ENCODE peak calls at places on chromosomes 4 and X, in eight cellular contexts. E, B, J, W, I, F, H and Q are unnamed samples. For H3K36me3, the result is how much of the 10 kb centered on the place peaks cover.

GRCh38 chrX:111270339-111270738 is at the start of gene CAPN6:
- DNase-seq in J (peak), W (peak), F (peak), E (no peak), H (no peak), I (no peak), B (no peak), Q (no peak)

GRCh38 chrX:119539872-119540271 is 25.3 kb downstream of the STEEP1 start:
- DNase-seq in F (no peak), J (no peak), H (no peak), B (no peak), I (no peak), E (no peak), W (no peak), Q (no peak)

GRCh38 chr4:187209921-187210613 is 486.4 kb upstream of the FAT1 start:
- DNase-seq in I (peak), F (peak), E (no peak), B (no peak), J (no peak), W (peak), H (no peak), Q (no peak)

GRCh38 chrX:371907-372306 is 14.8 kb downstream of the PPP2R3B start:
- DNase-seq in I (no peak), F (no peak), H (no peak), B (no peak), J (no peak), W (no peak), E (no peak), Q (peak)

GRCh38 chr4:95949136-95949765 is 109.4 kb downstream of the PDHA2 start:
- DNase-seq in E (no peak), B (no peak), W (peak), J (no peak), F (no peak), I (no peak), H (no peak), Q (no peak)

GRCh38 chr4:141275834-141276233 is 55.1 kb downstream of the ZNF330 start:
- DNase-seq in E (no peak), W (peak), B (no peak), F (peak), H (no peak), J (no peak), I (no peak), Q (no peak)

GRCh38 chr4:165381821-165382373 is 3.1 kb downstream of the CPE start:
- DNase-seq in I (no peak), J (no peak), F (no peak), H (no peak), B (no peak), E (no peak), W (no peak), Q (no peak)

GRCh38 chrX:151754042-151754419 is 19.5 kb downstream of the CNGA2 start:
- DNase-seq in J (no peak), I (no peak), W (no peak), E (no peak), B (no peak), F (peak), H (no peak), Q (no peak)

GRCh38 chr4:6689506-6689960 is 4.1 kb upstream of the S100P start:
- DNase-seq in W (no peak), E (no peak), J (peak), H (no peak), I (no peak), B (no peak), F (no peak), Q (no peak)

GRCh38 chr4:3299122-3299521 is 6.3 kb downstream of the RGS12 start:
- DNase-seq in E (no peak), W (no peak), F (no peak), I (peak), H (no peak), J (peak), B (no peak), Q (no peak)

GRCh38 chr4:112916868-112917267 is 132.6 kb upstream of the ANK2 start:
- DNase-seq in J (no peak), H (no peak), W (peak), I (no peak), F (peak), E (no peak), B (no peak), Q (no peak)

GRCh38 chrX:38232287-38232686 is 11.6 kb upstream of the SRPX start:
- DNase-seq in W (peak), E (no peak), I (no peak), B (no peak), F (peak), J (no peak), H (no peak), Q (no peak)

GRCh38 chr4:8542776-8543525 is 37.2 kb upstream of the GPR78 start:
- DNase-seq in J (no peak), B (no peak), I (no peak), E (no peak), F (peak), H (no peak), W (no peak), Q (no peak)

GRCh38 chr4:100742045-100742444 is 224.2 kb upstream of the EMCN start:
- DNase-seq in B (peak), E (no peak), W (peak), J (no peak), H (no peak), I (no peak), F (peak), Q (no peak)

GRCh38 chrX:39176105-39176504 is 374.8 kb downstream of the MID1IP1 start:
- DNase-seq in H (no peak), I (no peak), F (no peak), J (no peak), W (no peak), E (no peak), B (no peak), Q (no peak)

GRCh38 chr4:152485726-152486276 is 50.1 kb downstream of the FBXW7 start:
- DNase-seq in E (peak), B (no peak), H (no peak), I (no peak), W (peak), F (peak), J (peak), Q (no peak)
- H3K27ac ChIP-seq in E (no peak), B (peak), H (no peak), I (no peak), W (peak), F (peak), J (peak), Q (no peak)

DNA sequence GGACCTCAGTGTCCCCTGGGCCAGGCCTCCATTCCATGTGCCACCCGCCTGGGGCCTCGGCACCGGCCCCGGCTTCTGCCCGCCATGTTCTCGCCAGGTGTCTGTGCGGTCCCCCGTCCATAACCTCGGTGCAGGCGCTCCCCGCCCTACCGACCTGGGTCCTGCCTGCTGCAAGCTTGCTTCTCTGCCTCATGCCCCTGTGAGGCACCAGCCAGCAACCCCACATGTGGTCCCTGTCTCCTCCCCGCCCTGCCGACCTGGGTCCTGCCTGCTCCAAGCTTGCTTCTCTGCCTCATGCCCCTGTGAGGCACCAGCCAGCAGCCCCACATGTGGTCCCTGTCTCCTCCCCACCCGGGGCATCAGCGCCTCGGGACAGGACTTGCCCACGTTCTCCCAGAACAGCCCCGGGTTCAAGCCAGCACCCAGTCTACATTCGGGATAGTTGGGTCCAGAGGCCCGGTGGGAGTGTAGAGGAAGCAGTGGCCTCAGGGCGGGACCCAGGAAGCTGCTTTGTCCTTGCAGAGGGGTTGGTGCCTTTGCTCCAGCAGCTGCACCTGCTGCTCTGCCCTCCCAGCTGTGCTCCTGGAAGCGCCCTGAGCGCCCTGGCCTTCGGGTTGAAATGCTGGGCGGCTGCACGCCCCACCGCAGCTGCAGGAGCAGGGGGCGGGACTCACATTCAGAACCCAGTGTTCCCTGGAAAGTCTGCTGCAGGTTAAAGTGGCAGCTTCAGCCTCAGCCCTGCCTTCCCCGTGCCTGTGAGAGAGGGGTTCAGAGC is 20.1 kb upstream of the UVSSA start:
- DNase-seq in H (no peak), B (no peak), E (no peak), I (no peak), F (no peak), J (no peak), W (no peak), Q (no peak)
- H3K36me3 ChIP-seq in H (under half), B (under half), E (under half), I (half or more), F (under half), J (under half), W (half or more), Q (half or more)

DNA sequence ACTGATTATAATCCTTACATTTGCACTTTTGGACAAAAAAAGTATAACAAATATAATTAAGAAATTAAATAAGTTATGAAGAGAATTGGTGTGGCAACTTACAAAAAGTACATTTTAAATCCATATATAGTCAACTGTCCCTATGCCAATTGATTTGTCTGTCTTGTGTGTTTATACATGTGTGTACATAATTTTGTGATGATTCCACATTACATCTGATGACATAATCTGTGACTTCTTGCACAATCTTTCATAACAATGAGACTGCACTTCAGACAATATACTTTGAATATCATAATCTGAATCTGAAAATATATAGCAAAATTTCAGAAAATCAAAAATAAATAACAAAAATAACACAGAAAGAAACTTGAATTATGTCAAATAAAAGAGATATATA is 953.4 kb downstream of the FAT4 start:
- DNase-seq in W (peak), J (no peak), I (no peak), H (no peak), E (no peak), F (peak), B (no peak), Q (no peak)
- H3K27ac ChIP-seq in W (no peak), J (no peak), I (no peak), H (no peak), E (no peak), F (peak), B (no peak), Q (no peak)

GRCh38 chr4:168854216-168854921 is 155.7 kb downstream of the CBR4 start:
- DNase-seq in H (no peak), J (no peak), B (no peak), E (no peak), W (no peak), I (no peak), F (peak), Q (no peak)

GRCh38 chr4:168852933-168853713 is 156.9 kb downstream of the CBR4 start:
- DNase-seq in H (no peak), I (no peak), E (no peak), W (no peak), F (no peak), J (no peak), B (no peak), Q (no peak)

GRCh38 chr4:168853770-168854169 is 156.3 kb downstream of the CBR4 start:
- DNase-seq in F (no peak), J (no peak), W (no peak), I (no peak), H (no peak), B (no peak), E (no peak), Q (no peak)

GRCh38 chr4:168850016-168850415 is 160.0 kb downstream of the CBR4 start:
- DNase-seq in B (no peak), I (no peak), E (no peak), J (no peak), H (no peak), F (no peak), W (no peak), Q (no peak)

GRCh38 chr4:168852387-168852786 is 157.7 kb downstream of the CBR4 start:
- DNase-seq in J (no peak), E (no peak), W (no peak), B (no peak), F (no peak), I (no peak), H (no peak), Q (no peak)
- H3K36me3 ChIP-seq in J (under half), E (under half), W (under half), B (under half), F (under half), I (under half), H (under half), Q (under half)

GRCh38 chrX:153488231-153488914 is 6.4 kb upstream of the BGN start:
- DNase-seq in I (peak), W (no peak), B (no peak), E (no peak), J (no peak), F (peak), H (no peak), Q (peak)

GRCh38 chrX:153482376-153483015 is 12.1 kb upstream of the HAUS7 start:
- DNase-seq in J (no peak), B (no peak), W (no peak), E (no peak), F (no peak), H (no peak), I (no peak), Q (no peak)

GRCh38 chrX:153486163-153486562 is 8.6 kb upstream of the BGN start:
- DNase-seq in E (no peak), B (no peak), H (no peak), I (no peak), J (no peak), F (no peak), W (no peak), Q (no peak)

GRCh38 chrX:153487590-153488071 is 7.1 kb upstream of the BGN start:
- DNase-seq in B (no peak), W (no peak), H (peak), F (peak), J (no peak), I (peak), E (no peak), Q (no peak)

DNA sequence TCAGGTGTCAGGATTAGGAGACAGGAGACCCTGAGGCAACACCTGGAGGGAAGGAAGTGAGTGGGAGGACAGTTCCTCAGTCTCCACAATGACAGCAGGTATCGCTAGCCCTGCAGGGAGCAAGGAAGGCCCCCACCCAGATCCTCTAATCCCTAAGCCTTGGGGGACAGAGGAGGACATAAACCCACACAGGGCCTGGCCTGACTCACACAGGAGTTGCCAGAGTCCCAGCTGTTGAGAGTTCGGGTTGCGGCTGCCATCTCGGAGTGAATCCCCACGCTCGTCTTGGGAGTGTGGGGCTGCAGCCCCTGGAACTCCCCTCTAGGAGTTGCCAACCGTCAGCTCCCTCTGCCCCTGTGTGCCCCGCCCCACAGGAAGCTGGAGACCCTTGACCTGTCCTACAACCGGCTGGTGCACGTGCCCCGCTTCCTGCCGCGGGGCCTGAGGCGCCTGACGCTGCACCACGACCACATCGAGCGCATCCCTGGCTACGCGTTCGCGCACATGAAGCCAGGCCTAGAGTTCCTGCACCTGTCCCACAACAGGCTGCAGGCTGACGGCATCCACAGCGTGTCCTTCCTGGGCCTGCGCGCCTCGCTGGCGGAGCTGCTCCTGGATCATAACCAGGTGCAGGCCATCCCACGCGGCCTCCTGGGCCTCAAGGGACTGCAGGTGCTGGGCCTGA is 9.2 kb upstream of the BGN start:
- DNase-seq in I (no peak), E (no peak), F (no peak), H (no peak), B (no peak), W (no peak), J (no peak), Q (peak)
- H3K27ac ChIP-seq in I (peak), E (no peak), F (no peak), H (peak), B (no peak), W (no peak), J (no peak), Q (peak)

GRCh38 chrX:16185725-16186136 is 18.4 kb downstream of the MAGEB17 start:
- DNase-seq in E (no peak), J (no peak), B (no peak), W (peak), I (no peak), H (no peak), F (peak), Q (no peak)
- H3K36me3 ChIP-seq in E (under half), J (under half), B (under half), W (under half), I (under half), H (under half), F (under half), Q (under half)

GRCh38 chr4:155780773-155781172 is 22.0 kb downstream of the GUCY1B1 start:
- DNase-seq in W (peak), B (no peak), F (peak), E (no peak), J (no peak), H (no peak), I (no peak), Q (no peak)
- H3K27ac ChIP-seq in W (no peak), B (no peak), F (no peak), E (no peak), J (no peak), H (no peak), I (no peak), Q (no peak)

DNA sequence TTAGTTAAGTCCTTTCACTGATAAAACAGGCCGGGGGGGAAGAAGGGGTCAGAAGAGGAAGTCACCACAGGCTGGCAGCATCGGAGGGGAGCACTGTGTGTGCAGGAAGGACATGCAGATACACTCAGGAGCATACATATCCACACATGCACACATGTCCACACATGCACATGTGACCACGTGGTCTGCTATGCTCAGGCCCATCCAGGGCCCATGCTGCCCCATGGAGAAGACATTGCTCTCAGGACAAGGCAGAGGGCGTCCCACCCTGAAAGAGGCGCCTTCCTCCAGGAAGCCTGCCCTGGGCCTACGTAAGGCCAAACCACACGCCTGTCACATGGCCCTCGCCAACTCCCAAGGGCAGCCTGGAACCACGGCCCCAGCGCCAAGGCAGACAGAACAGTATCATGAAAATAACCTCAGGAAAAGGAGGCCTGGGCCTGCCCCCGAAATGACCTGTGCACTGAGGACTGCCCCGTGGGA is 15.8 kb downstream of the WDR1 start:
- DNase-seq in W (no peak), F (no peak), I (peak), B (no peak), E (no peak), H (no peak), J (peak), Q (no peak)
- H3K36me3 ChIP-seq in W (half or more), F (under half), I (half or more), B (under half), E (under half), H (under half), J (under half), Q (half or more)

DNA sequence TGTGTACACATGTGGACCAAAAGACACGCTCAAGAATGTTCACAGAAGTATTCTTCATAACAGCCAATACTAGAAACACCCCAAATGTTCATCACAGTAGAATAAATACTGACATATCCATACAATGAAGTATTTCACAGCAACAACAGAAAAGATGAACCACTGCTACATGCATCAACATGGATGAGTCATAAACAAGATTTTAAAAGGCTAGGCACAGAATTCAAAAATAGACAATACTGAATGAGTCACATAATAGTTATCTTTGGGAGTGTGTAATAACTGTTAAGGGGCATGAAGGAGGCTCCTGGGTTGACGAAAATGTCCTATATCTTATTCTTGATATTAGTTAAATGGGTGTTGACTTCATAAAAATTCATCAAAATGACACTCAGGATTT is 43.5 kb downstream of the CLOCK start:
- DNase-seq in H (no peak), E (no peak), B (no peak), I (no peak), F (peak), W (peak), J (no peak), Q (no peak)
- H3K27ac ChIP-seq in H (no peak), E (no peak), B (peak), I (no peak), F (peak), W (no peak), J (no peak), Q (no peak)

DNA sequence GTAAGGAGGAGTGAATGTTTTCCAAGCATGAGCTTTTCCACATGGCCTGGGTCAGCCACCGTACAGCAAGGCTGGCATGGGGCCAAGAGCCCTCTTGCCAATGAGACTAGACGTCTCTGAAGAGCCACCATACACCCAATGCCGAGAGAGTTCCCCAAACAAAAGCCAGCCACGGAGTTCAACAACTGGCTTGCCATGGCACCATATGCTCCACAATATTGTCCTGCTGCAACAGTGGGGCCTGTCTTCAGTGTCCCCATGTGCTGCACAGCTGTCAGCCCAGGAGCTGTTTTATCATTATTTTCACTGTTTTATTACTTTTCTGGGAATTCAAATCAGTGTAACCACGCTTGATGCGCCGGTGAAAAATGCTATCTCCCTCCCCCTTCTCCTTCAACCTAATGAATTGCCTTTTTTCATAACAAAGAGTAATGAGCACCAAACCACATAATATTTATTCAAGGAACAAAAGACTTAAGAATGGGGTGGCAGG is 18.4 kb downstream of the MAML3 start:
- DNase-seq in B (peak), E (no peak), J (no peak), I (no peak), W (peak), H (peak), F (peak), Q (no peak)
- H3K36me3 ChIP-seq in B (under half), E (under half), J (under half), I (under half), W (under half), H (under half), F (under half), Q (under half)